ENCODE peak calls at places on chromosomes 16 and 17, in six cellular contexts. F is adrenal gland, B is tibial artery, L is breast epithelium, C is AG04450, W is AG10803. K is an unnamed sample.

GRCh38 chr16:86668136-86668535 is 89.8 kb downstream of the FOXL1 start:
- DNase-seq in F (no peak), W (peak; percentile 79), B (no peak), C (no peak), L (no peak), K (no peak)

GRCh38 chr16:2598133-2598641 is 60.4 kb downstream of the PDPK1 start:
- DNase-seq in W (no peak), F (no peak), B (peak; percentile 60), C (no peak), L (no peak), K (no peak)

GRCh38 chr16:54143934-54144333 is 142.7 kb downstream of the IRX3 start:
- DNase-seq in W (no peak), F (no peak), B (no peak), L (no peak), C (no peak), K (no peak)

GRCh38 chr17:42704495-42705494 is 22.5 kb downstream of the CNTNAP1 start:
- DNase-seq in C (no peak), F (no peak), L (no peak), B (peak; percentile 23), W (no peak), K (no peak)

GRCh38 chr16:88759245-88759975 is 25.6 kb downstream of the PIEZO1 start:
- DNase-seq in F (peak; percentile 65), B (no peak), L (no peak), W (no peak), C (no peak), K (no peak)

GRCh38 chr16:4771646-4772045 is 4.7 kb upstream of the ZNF500 start:
- DNase-seq in C (no peak), W (no peak), F (no peak), B (no peak), L (no peak), K (no peak)

GRCh38 chr16:23564964-23565363 is 7.4 kb downstream of the UBFD1 start:
- DNase-seq in F (no peak), W (no peak), B (peak; percentile 72), C (no peak), L (peak; percentile 81), K (no peak)

GRCh38 chr17:38742431-38743308 is 5.5 kb downstream of the PCGF2 start:
- DNase-seq in L (no peak), W (peak; percentile 87), F (peak; percentile 84), C (peak; percentile 37), B (no peak), K (no peak)

GRCh38 chr16:58116046-58116445 is 13.1 kb downstream of the CFAP20 start:
- DNase-seq in C (peak; percentile 43), B (no peak), L (no peak), F (no peak), W (no peak), K (no peak)

GRCh38 chr17:76071497-76072148 is 694 bp downstream of the SRP68 start:
- DNase-seq in F (no peak), L (no peak), C (no peak), B (no peak), W (no peak), K (no peak)

GRCh38 chr16:75087040-75087979 is 29.3 kb downstream of the LDHD start:
- DNase-seq in L (no peak), F (peak; percentile 64), B (no peak), C (peak; percentile 87), W (peak; percentile 84), K (no peak)

GRCh38 chr17:55420776-55421178 is 858 bp downstream of the MMD start:
- DNase-seq in W (no peak), C (no peak), L (no peak), B (peak; percentile 73), F (peak; percentile 72), K (no peak)

GRCh38 chr17:61285483-61286320 is 113.9 kb upstream of the TBX2 start:
- DNase-seq in W (peak; percentile 76), B (no peak), F (no peak), C (peak; percentile 85), L (no peak), K (peak; percentile 75)

GRCh38 chr16:52546291-52546941 is 527 bp downstream of the TOX3 start:
- DNase-seq in B (no peak), W (no peak), C (no peak), L (no peak), F (no peak), K (no peak)

GRCh38 chr16:52547001-52547833 is at the start of gene TOX3:
- DNase-seq in W (no peak), F (no peak), L (no peak), C (no peak), B (no peak), K (no peak)

GRCh38 chr16:52547834-52548215 is 882 bp upstream of the TOX3 start:
- DNase-seq in L (no peak), B (no peak), C (no peak), W (no peak), F (no peak), K (no peak)

GRCh38 chr16:52548261-52549010 is 1.5 kb upstream of the TOX3 start:
- DNase-seq in W (no peak), C (no peak), L (no peak), F (no peak), B (no peak), K (no peak)

DNA sequence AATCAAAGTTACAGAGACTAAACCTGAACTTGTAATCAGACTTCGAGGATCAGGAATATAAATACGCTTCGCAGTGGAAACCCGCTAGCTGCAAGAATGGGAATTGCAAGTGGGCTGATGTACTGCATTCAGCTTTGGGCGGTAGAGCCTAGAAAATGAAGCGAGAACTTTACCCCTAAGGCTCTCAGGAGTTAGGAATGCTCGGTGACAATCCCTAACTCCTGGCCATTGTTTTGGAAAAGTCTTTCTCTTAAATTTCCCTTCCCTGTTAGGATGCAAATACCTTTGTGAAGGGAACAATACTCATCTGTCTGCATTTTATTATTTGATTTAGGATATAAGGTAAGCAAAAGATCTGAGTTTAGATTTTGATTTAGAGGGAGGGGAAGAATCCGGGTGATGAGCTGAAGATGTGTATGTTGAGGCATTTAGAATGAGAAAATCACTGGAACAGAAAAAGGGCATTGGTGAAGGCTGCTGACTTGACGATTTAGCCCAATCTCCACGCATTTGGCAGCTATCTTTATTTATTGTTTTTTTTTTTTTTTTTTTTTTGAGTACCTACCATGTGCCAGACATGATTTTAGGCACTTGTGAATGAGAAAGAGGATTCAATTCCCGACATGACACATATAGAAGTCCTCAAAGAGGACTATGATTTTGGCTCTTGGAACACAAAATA is 2.2 kb upstream of the TOX3 start:
- DNase-seq in L (no peak), W (no peak), F (no peak), C (no peak), B (no peak), K (no peak)
- TF ChIP-seq CTCF in L (no peak), W (peak; percentile 24), F (no peak), C (peak; percentile 8), B (no peak), K (no peak)

GRCh38 chr17:4175921-4176802 is 33.2 kb downstream of the CYB5D2 start:
- DNase-seq in F (no peak), L (no peak), W (no peak), B (no peak), C (no peak), K (no peak)
- H3K4me3 ChIP-seq in F (no peak overlapping the region), L (no peak overlapping the region), W (no peak overlapping the region), B (no peak overlapping the region), C (no peak overlapping the region), K (no peak overlapping the region)

DNA sequence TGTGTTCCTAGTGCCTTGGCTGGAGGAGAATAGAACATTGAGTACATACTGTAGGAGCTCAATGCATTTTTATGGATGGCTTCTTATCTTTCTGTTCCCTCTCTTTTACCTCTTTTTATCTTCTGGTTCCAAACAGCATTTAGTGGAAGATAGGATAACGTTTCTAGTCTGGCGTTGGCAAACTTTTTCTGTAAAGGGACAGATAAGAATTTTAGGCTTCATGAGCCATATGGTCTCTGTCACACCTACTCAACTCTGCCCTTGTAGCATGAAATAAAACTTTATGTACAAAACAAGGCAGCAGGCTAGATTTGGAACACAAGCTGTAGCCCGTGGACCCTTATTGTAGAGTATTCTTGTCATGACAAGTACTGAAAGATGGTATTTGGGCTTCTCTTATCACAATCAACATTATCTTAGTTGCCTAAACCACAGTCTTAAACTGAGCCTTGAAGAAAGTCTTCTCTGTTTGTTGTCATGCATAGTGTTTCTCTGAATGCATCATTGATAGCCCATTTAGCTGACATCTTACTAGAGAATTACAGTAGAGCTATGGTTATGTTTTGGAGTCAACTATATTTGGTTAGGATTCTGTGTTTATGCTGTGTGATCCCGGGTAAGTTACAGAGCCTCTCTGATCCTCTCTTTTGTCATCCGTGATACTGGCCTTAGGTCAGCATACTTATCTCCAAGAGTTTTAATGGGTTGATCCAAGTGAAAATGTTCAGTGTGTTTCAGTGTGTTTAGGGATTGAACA is 80.2 kb downstream of the HS3ST4 start:
- DNase-seq in C (no peak), L (no peak), W (no peak), F (no peak), B (no peak), K (no peak)
- TF ChIP-seq CTCF in C (no peak), L (no peak), W (no peak), F (no peak), B (no peak), K (no peak)

DNA sequence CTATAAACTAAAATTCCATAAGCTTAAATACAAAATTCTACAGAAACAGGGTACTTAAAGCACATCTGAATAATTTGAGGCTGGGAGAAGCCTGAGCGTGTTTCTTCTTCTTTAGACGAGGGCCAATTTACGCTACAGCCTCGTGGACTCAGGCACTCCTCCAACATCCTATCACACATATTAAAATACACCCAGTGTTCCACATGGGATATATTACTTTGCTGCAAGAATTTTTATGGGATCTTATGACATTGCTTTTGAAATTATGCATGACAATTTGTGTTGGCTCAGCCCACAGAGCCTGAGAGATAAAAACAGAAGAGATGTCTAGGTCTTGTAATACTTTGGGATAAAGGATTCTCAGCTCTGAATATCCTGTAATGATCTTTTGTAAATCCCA is 3.5 kb upstream of the TANGO6 start:
- DNase-seq in C (no peak), B (no peak), W (peak; percentile 48), F (no peak), L (no peak), K (no peak)
- H3K4me3 ChIP-seq in C (no peak overlapping the region), B (no peak overlapping the region), W (no peak overlapping the region), F (no peak overlapping the region), L (no peak overlapping the region), K (no peak overlapping the region)

DNA sequence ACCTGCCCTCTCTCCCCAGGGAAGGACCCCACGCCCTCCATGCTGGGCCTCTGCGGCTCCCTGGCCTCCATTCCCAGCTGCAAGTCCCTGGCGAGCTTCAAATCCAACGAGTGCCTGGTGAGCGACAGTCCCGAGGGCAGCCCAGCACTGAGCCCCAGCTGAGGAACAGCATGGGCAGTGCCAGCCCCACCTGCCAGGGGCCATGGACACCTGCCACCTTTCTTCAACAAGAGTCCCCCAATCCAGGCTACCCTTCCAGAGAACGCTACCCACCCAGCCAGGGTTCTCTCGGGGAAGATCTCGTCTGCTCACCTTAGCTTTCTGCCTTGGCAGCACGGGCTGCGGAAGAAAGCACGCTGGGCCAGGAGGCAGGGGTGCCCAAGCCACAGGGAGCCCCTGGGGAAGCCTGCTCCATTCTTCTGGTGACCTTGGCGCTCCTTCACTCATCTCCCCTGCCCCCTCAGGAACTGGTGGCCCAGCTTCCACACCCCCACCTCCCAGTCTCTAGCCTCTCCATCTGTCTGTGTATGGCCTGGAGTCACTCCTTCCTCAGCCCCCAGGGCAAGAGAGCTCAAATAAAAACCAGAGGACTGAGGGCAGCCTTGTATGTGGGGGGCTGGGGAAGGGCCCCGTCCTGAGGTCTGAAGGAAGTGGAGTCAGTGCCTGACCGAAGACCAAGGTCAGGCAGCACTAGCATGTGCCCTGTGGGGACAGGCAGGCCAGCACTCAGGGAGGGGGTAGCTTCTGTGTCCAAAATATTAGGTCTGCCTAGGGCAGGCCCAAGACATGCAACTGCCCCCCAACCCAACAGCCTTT is 6.3 kb downstream of the SLC25A39 start:
- DNase-seq in C (no peak), B (no peak), F (no peak), W (no peak), L (no peak), K (no peak)
- TF ChIP-seq CTCF in C (no peak), B (no peak), F (no peak), W (no peak), L (no peak), K (no peak)